ENCODE peak calls at places on chromosomes 5 and 9, in seven cellular contexts. X, Y, H, R, F, C and J are unnamed samples. For H3K36me3 and H3K4me1, the result is how much of the 10 kb centered on the place peaks cover.

GRCh38 chr5:132072508-132072907 is 1.1 kb upstream of the CSF2 start:
- DNase-seq in X (no peak), Y (no peak), C (no peak), R (peak), F (no peak), H (no peak), J (no peak)

GRCh38 chr5:107367480-107367879 is 303.3 kb downstream of the EFNA5 start:
- DNase-seq in X (no peak), R (no peak), Y (no peak), C (no peak), H (peak), F (no peak), J (no peak)

GRCh38 chr5:134440185-134440755 is 28.6 kb upstream of the CDKN2AIPNL start:
- DNase-seq in Y (no peak), R (no peak), C (no peak), X (no peak), F (no peak), H (no peak), J (no peak)

GRCh38 chr5:159156839-159157238 is 52.5 kb downstream of the RNF145 start:
- DNase-seq in Y (peak), H (peak), X (no peak), F (no peak), C (peak), R (no peak), J (peak)

GRCh38 chr5:171953860-171954701 is 52.4 kb downstream of the FBXW11 start:
- DNase-seq in X (peak), H (no peak), R (no peak), C (no peak), Y (no peak), F (no peak), J (no peak)

GRCh38 chr5:179986328-179986727 is 78.6 kb upstream of the TBC1D9B start:
- DNase-seq in F (no peak), C (no peak), X (peak), H (no peak), R (no peak), Y (no peak), J (no peak)

GRCh38 chr9:134325096-134325812 is 1.0 kb upstream of the RXRA start:
- DNase-seq in Y (peak), X (peak), H (no peak), F (peak), C (no peak), R (peak), J (no peak)

GRCh38 chr5:173290477-173291131 is 37.6 kb downstream of the STC2 start:
- DNase-seq in F (no peak), Y (no peak), X (no peak), H (peak), C (no peak), R (no peak), J (no peak)

GRCh38 chr5:133347039-133347438 is 265.3 kb downstream of the FSTL4 start:
- DNase-seq in Y (no peak), F (no peak), X (no peak), C (no peak), R (no peak), H (no peak), J (no peak)

GRCh38 chr5:141598389-141599360 is 20.1 kb downstream of the DIAPH1 start:
- DNase-seq in F (no peak), Y (no peak), C (no peak), H (no peak), X (no peak), R (no peak), J (no peak)

GRCh38 chr5:139635606-139636206 is 12.4 kb upstream of the CXXC5 start:
- DNase-seq in Y (peak), F (peak), R (peak), H (peak), C (peak), X (peak), J (no peak)

GRCh38 chr9:33750839-33751339 is 44.5 kb upstream of the PRSS3 start:
- DNase-seq in F (no peak), Y (no peak), R (no peak), X (no peak), H (no peak), C (no peak), J (no peak)

GRCh38 chr5:172646716-172647285 is 5.7 kb downstream of the NEURL1B start:
- DNase-seq in X (no peak), H (no peak), C (no peak), R (no peak), Y (peak), F (no peak), J (no peak)

GRCh38 chr9:116494815-116495634 is 192.1 kb upstream of the TRIM32 start:
- DNase-seq in Y (no peak), X (peak), F (no peak), C (no peak), H (peak), R (no peak), J (peak)

GRCh38 chr9:1042466-1042865 is 7.7 kb upstream of the DMRT2 start:
- DNase-seq in C (no peak), F (peak), Y (no peak), H (no peak), R (no peak), X (no peak), J (no peak)

GRCh38 chr9:34712140-34712539 is 2.2 kb upstream of the CCL21 start:
- DNase-seq in X (no peak), F (no peak), Y (no peak), R (no peak), H (no peak), C (no peak), J (no peak)

GRCh38 chr9:114499528-114499927 is 5.7 kb downstream of the WHRN start:
- DNase-seq in F (no peak), Y (no peak), X (no peak), R (no peak), H (no peak), C (no peak), J (no peak)

GRCh38 chr9:124297553-124297905 is 39.8 kb downstream of the NEK6 start:
- DNase-seq in C (peak), R (peak), Y (peak), H (no peak), X (peak), F (peak), J (peak)

GRCh38 chr9:1880038-1880565 is 135.0 kb upstream of the SMARCA2 start:
- DNase-seq in R (no peak), H (no peak), X (no peak), C (no peak), F (no peak), Y (no peak), J (no peak)

GRCh38 chr9:14993061-14993800 is 83.0 kb upstream of the FREM1 start:
- DNase-seq in C (peak), F (peak), Y (peak), H (peak), R (peak), X (peak), J (peak)

GRCh38 chr9:74783408-74783807 is 104.3 kb downstream of the TRPM6 start:
- DNase-seq in C (no peak), R (no peak), H (no peak), Y (no peak), X (no peak), F (no peak), J (no peak)

GRCh38 chr5:152642880-152643279 is 237.8 kb upstream of the NMUR2 start:
- DNase-seq in X (no peak), Y (no peak), F (no peak), C (no peak), R (no peak), H (no peak), J (no peak)

GRCh38 chr5:172858511-172858989 is 24.5 kb downstream of the ERGIC1 start:
- DNase-seq in X (no peak), Y (no peak), H (no peak), C (no peak), F (peak), R (no peak), J (no peak)

GRCh38 chr9:123397975-123398374 is 42.0 kb downstream of the CRB2 start:
- DNase-seq in X (no peak), Y (no peak), H (no peak), R (no peak), F (no peak), C (no peak), J (no peak)

GRCh38 chr5:41835625-41836024 is 34.6 kb downstream of the OXCT1 start:
- DNase-seq in R (no peak), X (no peak), C (peak), F (peak), H (peak), Y (peak), J (no peak)

GRCh38 chr5:100797863-100798262 is 105.2 kb downstream of the ST8SIA4 start:
- DNase-seq in R (no peak), H (no peak), Y (no peak), F (no peak), C (no peak), X (no peak), J (no peak)

GRCh38 chr9:116391306-116391900 is 237.8 kb downstream of the PAPPA start:
- DNase-seq in X (no peak), F (no peak), C (no peak), R (no peak), H (no peak), Y (no peak), J (no peak)

GRCh38 chr9:76863832-76864231 is 42.1 kb downstream of the PRUNE2 start:
- DNase-seq in R (no peak), H (no peak), C (no peak), F (no peak), Y (no peak), X (no peak), J (no peak)

GRCh38 chr9:93826209-93826608 is 128.9 kb downstream of the BARX1 start:
- DNase-seq in C (no peak), R (no peak), F (no peak), H (no peak), X (no peak), Y (no peak), J (no peak)

GRCh38 chr5:67094476-67095300 is 101.9 kb downstream of the CD180 start:
- DNase-seq in R (peak), Y (peak), H (no peak), X (no peak), C (peak), F (no peak), J (no peak)

DNA sequence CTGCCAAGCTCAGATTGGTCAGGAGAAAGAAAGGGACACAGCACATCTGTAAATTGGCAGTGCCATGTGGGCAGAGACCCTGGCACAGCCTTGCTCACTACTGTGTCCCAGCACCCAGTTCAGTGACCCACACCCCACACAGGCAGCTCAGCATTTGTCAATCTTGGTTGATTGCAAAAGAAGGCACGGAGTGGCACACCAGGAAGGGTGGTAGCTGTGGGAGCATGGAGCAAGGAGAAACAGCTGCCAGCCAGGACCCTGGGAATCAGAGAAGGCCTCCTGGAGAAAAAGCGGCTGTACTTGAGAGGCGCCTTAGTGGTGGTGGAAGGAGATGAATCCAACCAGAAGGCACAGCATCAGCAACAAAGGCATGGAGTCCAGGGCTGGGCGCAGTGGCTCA is 3.5 kb downstream of the SLC27A4 start:
- DNase-seq in Y (no peak), H (no peak), X (no peak), C (no peak), R (no peak), F (no peak), J (no peak)
- H3K36me3 ChIP-seq in Y (under half), H (under half), X (under half), C (half or more), R (under half), F (half or more), J (under half)

DNA sequence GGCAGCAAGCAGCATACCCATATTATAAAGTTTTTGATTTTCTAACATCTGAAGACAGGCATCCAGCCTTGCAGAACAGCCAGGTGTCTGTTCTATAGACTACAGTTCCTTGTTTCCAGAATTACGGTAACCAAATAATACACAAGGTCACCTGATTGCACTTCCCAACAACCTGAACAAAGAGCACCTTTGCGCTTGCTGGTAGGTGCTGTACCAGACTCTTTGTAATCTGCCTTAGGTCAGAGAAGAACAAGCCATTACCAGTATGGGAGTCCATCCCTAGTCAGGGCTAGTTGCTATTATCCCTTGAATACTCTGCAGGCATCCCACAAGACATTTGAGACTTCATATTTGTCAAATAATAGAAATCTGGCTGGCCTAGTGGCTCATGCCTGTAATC is 256.2 kb downstream of the ARRDC3 start:
- DNase-seq in H (no peak), R (no peak), Y (no peak), C (no peak), X (peak), F (no peak), J (no peak)
- H3K4me1 ChIP-seq in H (half or more), R (half or more), Y (under half), C (half or more), X (half or more), F (under half), J (under half)

DNA sequence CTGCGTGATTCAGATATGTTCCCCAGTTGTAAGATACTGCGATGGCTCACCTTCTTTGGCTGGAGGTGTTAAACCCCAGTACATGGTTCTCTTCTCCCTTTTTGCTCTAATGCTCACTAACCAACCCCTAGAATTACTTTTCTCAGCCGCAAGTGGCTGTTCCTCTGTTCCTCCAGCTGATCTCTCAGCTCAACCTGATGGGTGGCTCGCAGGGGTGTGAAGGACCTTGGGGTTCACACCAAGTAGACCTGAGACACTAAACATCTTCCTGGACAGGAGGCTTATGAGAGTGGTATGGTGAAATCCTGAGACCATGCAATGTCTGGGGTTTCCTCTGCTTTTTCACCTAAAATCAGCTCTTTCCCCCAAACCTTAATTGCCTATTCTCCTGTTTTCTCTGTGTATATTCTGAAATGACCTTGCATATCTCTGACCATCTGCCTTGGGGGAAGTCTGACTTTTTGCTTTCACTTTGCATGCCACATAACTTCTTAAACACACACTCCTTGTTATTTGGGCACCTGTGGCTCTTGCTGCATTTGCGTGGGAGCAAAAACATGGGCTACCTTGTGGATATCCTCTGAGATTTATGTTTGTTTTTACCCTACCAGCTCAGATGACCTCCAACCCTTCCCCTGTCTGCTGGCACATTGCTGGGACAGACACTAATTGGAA is 15.9 kb upstream of the IFNA14 start:
- DNase-seq in H (no peak), F (no peak), Y (no peak), C (no peak), R (no peak), X (no peak), J (no peak)
- H3K27ac ChIP-seq in H (no peak), F (no peak), Y (no peak), C (no peak), R (no peak), X (no peak), J (no peak)

GRCh38 chr9:92055624-92056023 is 59.6 kb downstream of the SPTLC1 start:
- DNase-seq in R (no peak), Y (no peak), C (no peak), X (no peak), F (no peak), H (no peak), J (peak)
- H3K36me3 ChIP-seq in R (under half), Y (under half), C (half or more), X (under half), F (half or more), H (under half), J (under half)

DNA sequence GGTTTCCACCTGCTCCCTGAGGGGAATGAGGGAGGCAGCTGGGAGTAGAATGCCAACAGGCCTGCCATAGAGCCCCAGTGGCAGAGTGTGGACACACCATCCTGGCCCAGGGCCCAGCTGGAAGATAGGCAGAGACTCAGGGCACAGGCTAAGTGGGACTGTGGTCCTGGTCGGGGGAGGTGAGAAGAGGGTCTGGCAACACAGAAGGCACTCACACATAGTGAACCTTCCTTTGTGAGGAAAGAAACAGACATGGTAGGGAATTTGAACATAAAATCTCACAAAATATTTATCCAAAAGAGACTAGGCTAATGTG is 41.2 kb downstream of the WDR36 start:
- DNase-seq in R (no peak), Y (no peak), H (no peak), X (no peak), C (no peak), F (no peak), J (no peak)
- H3K4me1 ChIP-seq in R (under half), Y (under half), H (under half), X (under half), C (under half), F (under half), J (under half)

DNA sequence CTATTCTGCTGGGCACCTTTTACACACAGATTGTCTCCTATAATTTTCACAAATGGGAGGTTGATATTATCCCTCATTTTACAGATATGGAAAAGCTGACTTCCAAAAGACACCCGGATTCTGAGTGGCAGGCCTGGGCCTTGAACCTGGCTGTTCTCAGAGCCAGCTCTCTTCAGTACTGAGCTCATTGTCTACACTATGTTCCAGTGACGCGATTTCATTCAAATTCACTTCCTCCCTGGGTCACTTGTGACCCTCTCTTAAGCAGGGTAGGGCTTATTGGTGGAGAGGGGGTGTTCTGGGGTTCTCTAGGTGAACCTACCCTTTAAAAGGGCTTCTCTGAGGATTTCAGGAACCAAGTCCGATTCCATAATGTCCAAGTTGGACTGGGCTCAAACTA is 70.2 kb downstream of the ANKRD33B start:
- DNase-seq in F (no peak), C (no peak), H (no peak), X (no peak), Y (no peak), R (no peak), J (no peak)
- H3K27ac ChIP-seq in F (no peak), C (no peak), H (no peak), X (no peak), Y (no peak), R (no peak), J (no peak)

GRCh38 chr5:176392526-176392925 is 4.0 kb downstream of the HIGD2A start:
- DNase-seq in X (no peak), F (no peak), Y (no peak), C (no peak), H (no peak), R (no peak), J (no peak)

GRCh38 chr5:176389114-176389768 is 690 bp downstream of the HIGD2A start:
- DNase-seq in H (no peak), R (no peak), X (no peak), F (no peak), C (no peak), Y (no peak), J (no peak)

GRCh38 chr5:176391479-176391878 is 2.9 kb downstream of the HIGD2A start:
- DNase-seq in R (no peak), X (no peak), Y (no peak), F (no peak), C (no peak), H (no peak), J (no peak)

GRCh38 chr5:176394096-176394495 is 5.5 kb downstream of the HIGD2A start:
- DNase-seq in H (no peak), Y (no peak), R (no peak), F (no peak), X (no peak), C (no peak), J (no peak)

GRCh38 chr5:176391999-176392398 is 3.4 kb downstream of the HIGD2A start:
- DNase-seq in H (no peak), F (no peak), R (no peak), X (no peak), Y (peak), C (no peak), J (no peak)
- H3K36me3 ChIP-seq in H (under half), F (half or more), R (under half), X (under half), Y (under half), C (half or more), J (under half)

DNA sequence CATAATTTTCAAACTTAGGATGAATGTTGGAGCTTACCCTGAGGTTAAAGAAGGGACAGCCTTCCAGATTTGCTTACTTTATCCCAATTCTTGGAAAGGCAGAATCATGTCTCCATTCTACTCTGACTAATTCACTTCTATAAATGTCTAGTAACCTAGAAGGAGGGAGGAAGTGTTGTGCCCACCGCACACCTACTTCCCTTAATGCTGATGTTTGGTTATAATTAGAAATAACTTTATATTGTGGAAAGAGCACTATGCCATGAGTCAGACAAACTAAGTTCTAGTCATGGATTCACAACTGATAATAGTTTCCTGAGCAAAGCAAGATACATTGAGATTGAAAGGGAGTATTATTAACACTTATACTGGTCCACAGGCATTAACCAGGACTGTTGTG is 345.9 kb upstream of the RPS23 start:
- DNase-seq in X (no peak), C (no peak), H (no peak), Y (no peak), R (no peak), F (no peak), J (no peak)
- H3K4me1 ChIP-seq in X (under half), C (under half), H (under half), Y (under half), R (under half), F (under half), J (under half)

GRCh38 chr9:19232830-19233194 is 2.3 kb downstream of the DENND4C start:
- DNase-seq in Y (no peak), R (no peak), C (no peak), H (peak), F (no peak), X (peak), J (no peak)
- H3K27ac ChIP-seq in Y (no peak), R (peak), C (peak), H (no peak), F (peak), X (peak), J (no peak)

GRCh38 chr5:110752953-110753352 is 14.1 kb downstream of the SLC25A46 start:
- DNase-seq in R (no peak), Y (no peak), C (no peak), X (no peak), H (no peak), F (no peak), J (no peak)

GRCh38 chr5:110757118-110757729 is 18.4 kb downstream of the SLC25A46 start:
- DNase-seq in H (peak), R (no peak), F (no peak), Y (no peak), X (no peak), C (peak), J (peak)

GRCh38 chr5:110753620-110754019 is 14.8 kb downstream of the SLC25A46 start:
- DNase-seq in Y (no peak), C (no peak), H (no peak), F (no peak), R (no peak), X (no peak), J (no peak)

GRCh38 chr5:110754181-110754580 is 15.4 kb downstream of the SLC25A46 start:
- DNase-seq in R (no peak), C (no peak), F (no peak), Y (no peak), H (no peak), X (no peak), J (no peak)

GRCh38 chr5:110751902-110752762 is 13.3 kb downstream of the SLC25A46 start:
- DNase-seq in H (no peak), F (no peak), C (no peak), Y (no peak), X (no peak), R (no peak), J (no peak)
- H3K36me3 ChIP-seq in H (under half), F (half or more), C (under half), Y (under half), X (under half), R (under half), J (under half)